ENCODE peak calls at places on chromosomes 1 and 21, in eight cellular contexts. B is left ventricle myocardium inferior; H is AG09319; G is activated CD4-positive, alpha-beta T cell treated with anti-CD3 and anti-CD28 coated beads, Interleukin-2, amount 10 ng/mL, durations not matched to agents 7 days and 5 days; O is SW480; D is left lung; X is stimulated activated effector memory CD8-positive, alpha-beta T cell treated with anti-CD3 and anti-CD28 coated beads, Interleukin-12 subunit alpha, Interleukin-12 subunit beta, amount 100 ng/mL, for 72 hours; V is fibroblast of mammary gland. K is an unnamed sample.

GRCh38 chr1:65568285-65568684 is 147.8 kb downstream of the LEPR start:
- DNase-seq in B (no peak), H (no peak), G (no peak), O (no peak), D (no peak), X (no peak), V (no peak), K (no peak)

GRCh38 chr1:169585184-169585583 is 1.1 kb downstream of the F5 start:
- DNase-seq in B (no peak), H (no peak), G (no peak), O (no peak), D (no peak), X (no peak), V (no peak), K (no peak)

GRCh38 chr1:45442272-45442671 is 48.7 kb downstream of the TESK2 start:
- DNase-seq in B (no peak), H (no peak), G (no peak), O (no peak), D (no peak), X (no peak), V (peak), K (peak)

GRCh38 chr1:20733361-20733975 is 965 bp upstream of the SH2D5 start:
- DNase-seq in B (no peak), H (no peak), G (no peak), O (no peak), D (no peak), X (no peak), V (no peak), K (no peak)

GRCh38 chr1:119080586-119080985 is 59.9 kb downstream of the WARS2 start:
- DNase-seq in B (no peak), H (peak), G (no peak), O (peak), D (peak), X (no peak), V (peak), K (peak)

GRCh38 chr1:152745289-152745704 is 12.5 kb upstream of the KPRP start:
- DNase-seq in B (no peak), H (no peak), G (no peak), O (no peak), D (no peak), X (no peak), V (peak), K (no peak)

GRCh38 chr1:42142894-42143675 is 10.1 kb upstream of the GUCA2B start:
- DNase-seq in B (no peak), H (no peak), G (no peak), O (no peak), D (no peak), X (no peak), V (peak), K (no peak)

GRCh38 chr1:108962681-108963051 is 618 bp downstream of the CLCC1 start:
- DNase-seq in B (no peak), H (no peak), G (peak), O (no peak), D (peak), X (no peak), V (no peak), K (no peak)

GRCh38 chr21:45539796-45540600 is 2.2 kb downstream of the SLC19A1 start:
- DNase-seq in B (peak), H (no peak), G (no peak), O (no peak), D (peak), X (no peak), V (no peak), K (no peak)

GRCh38 chr1:156486421-156487344 is 13.9 kb downstream of the MEF2D start:
- DNase-seq in B (no peak), H (no peak), G (no peak), O (no peak), D (no peak), X (no peak), V (no peak), K (no peak)

GRCh38 chr21:41446571-41446970 is 20.5 kb downstream of the MX1 start:
- DNase-seq in B (no peak), H (no peak), G (no peak), O (peak), D (no peak), X (no peak), V (no peak), K (no peak)

GRCh38 chr1:44072204-44072603 is 40.9 kb upstream of the SLC6A9 start:
- DNase-seq in B (no peak), H (peak), G (no peak), O (peak), D (no peak), X (no peak), V (peak), K (peak)

GRCh38 chr1:167503626-167504458 is 14.5 kb downstream of the CD247 start:
- DNase-seq in B (no peak), H (no peak), G (no peak), O (no peak), D (no peak), X (no peak), V (no peak), K (no peak)

GRCh38 chr1:161439280-161440232 is 65.7 kb upstream of the FCGR2A start:
- DNase-seq in B (no peak), H (no peak), G (peak), O (peak), D (peak), X (no peak), V (peak), K (no peak)